ENCODE peak calls at places on chromosomes 7 and 10, in four cellular contexts. One of them, this sample, is unnamed.

GRCh38 chr10:58243269-58243668 is 24.4 kb downstream of the IPMK start:
- DNase-seq in GM12865: no peak
- DNase-seq in A172: no peak
- DNase-seq in activated CD4-positive, CD25-positive, alpha-beta regulatory T cell treated with anti-CD3 and anti-CD28 coated beads, Interleukin-2, amount 50 U/mL, for 72 hours: no peak
- DNase-seq in this sample: no peak

GRCh38 chr7:131557521-131558385 is 1.3 kb upstream of the PODXL start:
- DNase-seq in GM12865: no peak
- DNase-seq in activated CD4-positive, CD25-positive, alpha-beta regulatory T cell treated with anti-CD3 and anti-CD28 coated beads, Interleukin-2, amount 50 U/mL, for 72 hours: no peak
- DNase-seq in A172: no peak
- DNase-seq in this sample: no peak

GRCh38 chr10:100621360-100622205 is 85.8 kb downstream of the HIF1AN start:
- DNase-seq in GM12865: peak
- DNase-seq in A172: no peak
- DNase-seq in activated CD4-positive, CD25-positive, alpha-beta regulatory T cell treated with anti-CD3 and anti-CD28 coated beads, Interleukin-2, amount 50 U/mL, for 72 hours: no peak
- DNase-seq in this sample: no peak

GRCh38 chr7:47181609-47182264 is 400.2 kb downstream of the TNS3 start:
- DNase-seq in A172: no peak
- DNase-seq in GM12865: no peak
- DNase-seq in activated CD4-positive, CD25-positive, alpha-beta regulatory T cell treated with anti-CD3 and anti-CD28 coated beads, Interleukin-2, amount 50 U/mL, for 72 hours: no peak
- DNase-seq in this sample: no peak

GRCh38 chr7:151124205-151124880 is 38.1 kb downstream of the AGAP3 start:
- DNase-seq in A172: no peak
- DNase-seq in GM12865: no peak
- DNase-seq in activated CD4-positive, CD25-positive, alpha-beta regulatory T cell treated with anti-CD3 and anti-CD28 coated beads, Interleukin-2, amount 50 U/mL, for 72 hours: no peak
- DNase-seq in this sample: no peak

GRCh38 chr7:140201393-140201792 is 24.6 kb upstream of the KDM7A start:
- DNase-seq in activated CD4-positive, CD25-positive, alpha-beta regulatory T cell treated with anti-CD3 and anti-CD28 coated beads, Interleukin-2, amount 50 U/mL, for 72 hours: no peak
- DNase-seq in A172: no peak
- DNase-seq in GM12865: no peak
- DNase-seq in this sample: no peak

GRCh38 chr10:33333260-33334169 is 952 bp downstream of the NRP1 start:
- DNase-seq in activated CD4-positive, CD25-positive, alpha-beta regulatory T cell treated with anti-CD3 and anti-CD28 coated beads, Interleukin-2, amount 50 U/mL, for 72 hours: no peak
- DNase-seq in GM12865: peak
- DNase-seq in A172: no peak
- DNase-seq in this sample: peak

GRCh38 chr10:47423476-47423875 is 39.4 kb upstream of the ZNF488 start:
- DNase-seq in activated CD4-positive, CD25-positive, alpha-beta regulatory T cell treated with anti-CD3 and anti-CD28 coated beads, Interleukin-2, amount 50 U/mL, for 72 hours: no peak
- DNase-seq in GM12865: no peak
- DNase-seq in A172: no peak
- DNase-seq in this sample: no peak

GRCh38 chr7:31192996-31193395 is 140.9 kb downstream of the ADCYAP1R1 start:
- DNase-seq in A172: peak
- DNase-seq in GM12865: peak
- DNase-seq in activated CD4-positive, CD25-positive, alpha-beta regulatory T cell treated with anti-CD3 and anti-CD28 coated beads, Interleukin-2, amount 50 U/mL, for 72 hours: no peak
- DNase-seq in this sample: peak

GRCh38 chr7:52498319-52498718 is 537.1 kb upstream of the POM121L12 start:
- DNase-seq in GM12865: no peak
- DNase-seq in A172: no peak
- DNase-seq in activated CD4-positive, CD25-positive, alpha-beta regulatory T cell treated with anti-CD3 and anti-CD28 coated beads, Interleukin-2, amount 50 U/mL, for 72 hours: no peak
- DNase-seq in this sample: no peak

GRCh38 chr7:88357295-88357694 is 50.6 kb upstream of the STEAP4 start:
- DNase-seq in A172: peak
- DNase-seq in activated CD4-positive, CD25-positive, alpha-beta regulatory T cell treated with anti-CD3 and anti-CD28 coated beads, Interleukin-2, amount 50 U/mL, for 72 hours: no peak
- DNase-seq in GM12865: peak
- DNase-seq in this sample: no peak

GRCh38 chr10:91652364-91652763 is 19.5 kb upstream of the PPP1R3C start:
- DNase-seq in activated CD4-positive, CD25-positive, alpha-beta regulatory T cell treated with anti-CD3 and anti-CD28 coated beads, Interleukin-2, amount 50 U/mL, for 72 hours: no peak
- DNase-seq in A172: peak
- DNase-seq in GM12865: no peak
- DNase-seq in this sample: peak

GRCh38 chr10:75302029-75302428 is 66.3 kb upstream of the COMTD1 start:
- DNase-seq in A172: no peak
- DNase-seq in GM12865: no peak
- DNase-seq in activated CD4-positive, CD25-positive, alpha-beta regulatory T cell treated with anti-CD3 and anti-CD28 coated beads, Interleukin-2, amount 50 U/mL, for 72 hours: no peak
- DNase-seq in this sample: no peak

GRCh38 chr7:128031901-128032604 is 816 bp upstream of the LRRC4 start:
- DNase-seq in activated CD4-positive, CD25-positive, alpha-beta regulatory T cell treated with anti-CD3 and anti-CD28 coated beads, Interleukin-2, amount 50 U/mL, for 72 hours: peak
- DNase-seq in A172: peak
- DNase-seq in GM12865: peak
- DNase-seq in this sample: no peak

GRCh38 chr10:7008645-7009044 is 402.2 kb downstream of the SFMBT2 start:
- DNase-seq in activated CD4-positive, CD25-positive, alpha-beta regulatory T cell treated with anti-CD3 and anti-CD28 coated beads, Interleukin-2, amount 50 U/mL, for 72 hours: no peak
- DNase-seq in GM12865: no peak
- DNase-seq in A172: no peak
- DNase-seq in this sample: no peak

GRCh38 chr7:144818516-144818915 is 17.3 kb downstream of the TPK1 start:
- DNase-seq in activated CD4-positive, CD25-positive, alpha-beta regulatory T cell treated with anti-CD3 and anti-CD28 coated beads, Interleukin-2, amount 50 U/mL, for 72 hours: no peak
- DNase-seq in GM12865: peak
- DNase-seq in A172: no peak
- DNase-seq in this sample: no peak

GRCh38 chr10:93039721-93040120 is 20.9 kb upstream of the CYP26C1 start:
- DNase-seq in GM12865: peak
- DNase-seq in activated CD4-positive, CD25-positive, alpha-beta regulatory T cell treated with anti-CD3 and anti-CD28 coated beads, Interleukin-2, amount 50 U/mL, for 72 hours: no peak
- DNase-seq in A172: peak
- DNase-seq in this sample: no peak

GRCh38 chr7:75599244-75599771 is 107.2 kb downstream of the SPDYE5 start:
- DNase-seq in GM12865: no peak
- DNase-seq in A172: peak
- DNase-seq in activated CD4-positive, CD25-positive, alpha-beta regulatory T cell treated with anti-CD3 and anti-CD28 coated beads, Interleukin-2, amount 50 U/mL, for 72 hours: no peak
- DNase-seq in this sample: no peak

GRCh38 chr7:82141427-82141826 is 302.1 kb downstream of the CACNA2D1 start:
- DNase-seq in activated CD4-positive, CD25-positive, alpha-beta regulatory T cell treated with anti-CD3 and anti-CD28 coated beads, Interleukin-2, amount 50 U/mL, for 72 hours: no peak
- DNase-seq in A172: no peak
- DNase-seq in GM12865: no peak
- DNase-seq in this sample: no peak

GRCh38 chr7:44156453-44157010 is 15.4 kb upstream of the MYL7 start:
- DNase-seq in A172: no peak
- DNase-seq in activated CD4-positive, CD25-positive, alpha-beta regulatory T cell treated with anti-CD3 and anti-CD28 coated beads, Interleukin-2, amount 50 U/mL, for 72 hours: peak
- DNase-seq in GM12865: no peak
- DNase-seq in this sample: no peak

GRCh38 chr7:93307131-93307660 is 75.0 kb downstream of the VPS50 start:
- DNase-seq in A172: no peak
- DNase-seq in activated CD4-positive, CD25-positive, alpha-beta regulatory T cell treated with anti-CD3 and anti-CD28 coated beads, Interleukin-2, amount 50 U/mL, for 72 hours: no peak
- DNase-seq in GM12865: no peak
- DNase-seq in this sample: no peak

GRCh38 chr7:41886257-41886905 is 183.5 kb upstream of the INHBA start:
- DNase-seq in activated CD4-positive, CD25-positive, alpha-beta regulatory T cell treated with anti-CD3 and anti-CD28 coated beads, Interleukin-2, amount 50 U/mL, for 72 hours: no peak
- DNase-seq in GM12865: no peak
- DNase-seq in A172: peak
- DNase-seq in this sample: peak

GRCh38 chr7:102728-103127 is 89.6 kb upstream of the FAM20C start:
- DNase-seq in A172: no peak
- DNase-seq in activated CD4-positive, CD25-positive, alpha-beta regulatory T cell treated with anti-CD3 and anti-CD28 coated beads, Interleukin-2, amount 50 U/mL, for 72 hours: no peak
- DNase-seq in GM12865: no peak
- DNase-seq in this sample: no peak

GRCh38 chr10:51620131-51620530 is 79.3 kb downstream of the CSTF2T start:
- DNase-seq in GM12865: peak
- DNase-seq in activated CD4-positive, CD25-positive, alpha-beta regulatory T cell treated with anti-CD3 and anti-CD28 coated beads, Interleukin-2, amount 50 U/mL, for 72 hours: no peak
- DNase-seq in A172: no peak
- DNase-seq in this sample: no peak

GRCh38 chr10:103696411-103697145 is 158.8 kb downstream of the SH3PXD2A start:
- DNase-seq in A172: peak
- DNase-seq in activated CD4-positive, CD25-positive, alpha-beta regulatory T cell treated with anti-CD3 and anti-CD28 coated beads, Interleukin-2, amount 50 U/mL, for 72 hours: peak
- DNase-seq in GM12865: peak
- DNase-seq in this sample: peak

This sample was measured in RCC 7860.